ENCODE peak calls at places on chromosomes 4 and X, in four cellular contexts. K is GM12878, Y is HL-60, M is K562. S is an unnamed sample.

GRCh38 chrX:68761086-68761485 is 67.7 kb upstream of the EFNB1 start:
- DNase-seq in K (no peak), Y (no peak), M (no peak), S (no peak)

GRCh38 chr4:79255793-79256192 is 70.1 kb downstream of the NAA11 start:
- DNase-seq in K (no peak), Y (no peak), M (peak; percentile 36), S (no peak)

GRCh38 chr4:17060230-17060629 is 161.8 kb upstream of the LDB2 start:
- DNase-seq in K (no peak), Y (no peak), M (no peak), S (no peak)

GRCh38 chrX:120358687-120359086 is 3.2 kb upstream of the ATP1B4 start:
- DNase-seq in K (no peak), Y (no peak), M (no peak), S (no peak)

GRCh38 chrX:40530471-40530870 is 50.3 kb upstream of the ATP6AP2 start:
- DNase-seq in K (no peak), Y (no peak), M (no peak), S (no peak)

GRCh38 chr4:144962300-144962699 is 135.7 kb downstream of the ANAPC10 start:
- DNase-seq in K (no peak), Y (no peak), M (no peak), S (no peak)

GRCh38 chr4:1060646-1061371 is 49.4 kb downstream of the FGFRL1 start:
- DNase-seq in K (no peak), Y (no peak), M (no peak), S (no peak)

GRCh38 chr4:70778888-70779422 is 57.2 kb downstream of the RUFY3 start:
- DNase-seq in K (no peak), Y (no peak), M (peak; percentile 9), S (no peak)

GRCh38 chr4:114599231-114600065 is 841 bp downstream of the UGT8 start:
- DNase-seq in K (no peak), Y (no peak), M (peak; percentile 48), S (no peak)

GRCh38 chrX:107549504-107549903 is 78.8 kb upstream of the PRPS1 start:
- DNase-seq in K (no peak), Y (no peak), M (no peak), S (no peak)

GRCh38 chr4:147060171-147060931 is 114.7 kb upstream of the TTC29 start:
- DNase-seq in K (no peak), Y (no peak), M (no peak), S (no peak)

GRCh38 chr4:112099701-112100289 is 45.5 kb upstream of the FAM241A start:
- DNase-seq in K (peak; percentile 27), Y (no peak), M (peak; percentile 51), S (no peak)

GRCh38 chr4:125187221-125187620 is 127.5 kb upstream of the FAT4 start:
- DNase-seq in K (no peak), Y (no peak), M (no peak), S (no peak)

GRCh38 chr4:72319596-72319995 is 249.4 kb downstream of the ADAMTS3 start:
- DNase-seq in K (no peak), Y (no peak), M (no peak), S (no peak)

DNA sequence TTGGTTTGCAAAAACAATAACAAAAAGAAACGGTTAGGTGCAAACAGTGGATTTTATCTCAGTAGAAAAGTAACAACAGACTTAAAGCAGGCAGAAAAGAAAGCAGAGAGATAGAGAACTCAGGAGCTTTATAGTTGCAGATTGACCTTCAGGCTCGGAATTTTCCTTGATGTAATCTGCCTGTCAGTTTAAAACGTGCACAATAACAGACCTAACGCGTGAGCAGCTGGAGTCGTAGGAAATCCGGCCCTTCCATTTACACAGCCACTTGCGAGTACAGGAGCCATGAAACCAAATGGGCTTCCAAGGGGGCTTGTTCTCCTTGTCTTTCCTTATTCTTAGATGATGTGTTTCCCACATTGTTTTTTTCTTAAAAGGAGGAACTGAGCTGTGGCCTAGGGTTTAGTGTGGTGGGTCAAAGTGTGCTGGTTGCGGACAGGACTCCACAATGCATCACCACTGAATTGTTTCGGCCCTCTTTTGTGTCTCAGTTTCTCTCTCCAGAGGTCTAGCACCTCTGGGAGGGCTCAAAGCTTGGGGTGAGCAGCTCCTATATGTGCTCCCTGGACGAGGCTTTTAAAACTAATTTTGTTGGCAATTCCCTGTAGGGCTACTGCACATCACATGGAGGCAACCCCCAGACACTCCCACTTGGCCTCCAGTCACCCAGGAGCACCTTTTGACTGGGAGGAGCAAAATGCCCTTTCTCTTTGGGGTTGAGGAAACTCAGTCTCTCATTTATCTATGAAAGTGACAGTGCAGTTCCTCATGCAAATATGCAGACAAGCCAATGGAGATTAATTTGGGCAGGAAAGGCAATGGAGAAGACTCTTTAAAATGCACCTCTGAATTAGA is 13.9 kb upstream of the MPP1 start:
- DNase-seq in K (no peak), Y (no peak), M (peak; percentile 85), S (no peak)
- TF ChIP-seq SPI1 in K (no peak), Y (no peak), M (peak; percentile 32), S (peak; percentile 39)

GRCh38 chr4:76155979-76156378 is 7.8 kb upstream of the NUP54 start:
- DNase-seq in K (no peak), Y (no peak), M (no peak), S (no peak)

GRCh38 chr4:76160355-76160754 is 12.2 kb upstream of the NUP54 start:
- DNase-seq in K (no peak), Y (no peak), M (no peak), S (no peak)

GRCh38 chr4:76153356-76153755 is 5.2 kb upstream of the NUP54 start:
- DNase-seq in K (no peak), Y (no peak), M (no peak), S (no peak)

DNA sequence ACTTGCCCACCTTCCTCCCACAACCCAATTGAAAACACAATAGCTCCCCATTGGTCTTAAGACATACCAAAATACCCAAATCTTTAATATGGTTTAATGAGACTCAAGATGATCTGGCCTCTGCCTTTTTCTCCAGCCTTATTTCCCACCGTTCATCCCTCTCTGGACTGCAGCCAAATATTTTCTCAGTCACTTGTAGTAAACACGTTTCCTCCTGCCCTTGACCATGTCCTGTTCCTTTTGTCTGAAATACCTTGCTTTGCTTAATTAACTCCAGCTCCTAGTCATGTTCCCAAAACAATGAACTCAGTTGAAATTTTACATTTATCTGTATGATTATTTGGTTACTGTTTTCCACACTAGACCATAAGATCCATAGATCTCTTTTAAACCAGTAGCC is 8.4 kb upstream of the NUP54 start:
- DNase-seq in K (no peak), Y (no peak), M (peak; percentile 25), S (no peak)
- TF ChIP-seq SPI1 in K (no peak), Y (no peak), M (no peak), S (no peak)

GRCh38 chrX:12973561-12974216 is 1.2 kb upstream of the TMSB4X start:
- DNase-seq in K (no peak), Y (no peak), M (no peak), S (no peak)
- TF ChIP-seq SPI1 in K (peak; percentile 77), Y (peak; percentile 92), M (peak; percentile 90), S (peak; percentile 55)

GRCh38 chr4:89834486-89835209 is 2.3 kb downstream of the SNCA start:
- DNase-seq in K (no peak), Y (no peak), M (no peak), S (no peak)

GRCh38 chr4:89835413-89835812 is 1.5 kb downstream of the SNCA start:
- DNase-seq in K (no peak), Y (no peak), M (no peak), S (no peak)

GRCh38 chr4:89836897-89837384 is at the start of gene SNCA:
- DNase-seq in K (no peak), Y (no peak), M (peak; percentile 45), S (peak; percentile 22)

GRCh38 chr4:89837385-89837995 is 529 bp upstream of the SNCA start:
- DNase-seq in K (no peak), Y (no peak), M (peak; percentile 10), S (peak; percentile 25)

GRCh38 chr4:89836031-89836777 is 757 bp downstream of the SNCA start:
- DNase-seq in K (no peak), Y (no peak), M (peak; percentile 50), S (no peak)
- TF ChIP-seq SPI1 in K (no peak), Y (no peak), M (no peak), S (no peak)

DNA sequence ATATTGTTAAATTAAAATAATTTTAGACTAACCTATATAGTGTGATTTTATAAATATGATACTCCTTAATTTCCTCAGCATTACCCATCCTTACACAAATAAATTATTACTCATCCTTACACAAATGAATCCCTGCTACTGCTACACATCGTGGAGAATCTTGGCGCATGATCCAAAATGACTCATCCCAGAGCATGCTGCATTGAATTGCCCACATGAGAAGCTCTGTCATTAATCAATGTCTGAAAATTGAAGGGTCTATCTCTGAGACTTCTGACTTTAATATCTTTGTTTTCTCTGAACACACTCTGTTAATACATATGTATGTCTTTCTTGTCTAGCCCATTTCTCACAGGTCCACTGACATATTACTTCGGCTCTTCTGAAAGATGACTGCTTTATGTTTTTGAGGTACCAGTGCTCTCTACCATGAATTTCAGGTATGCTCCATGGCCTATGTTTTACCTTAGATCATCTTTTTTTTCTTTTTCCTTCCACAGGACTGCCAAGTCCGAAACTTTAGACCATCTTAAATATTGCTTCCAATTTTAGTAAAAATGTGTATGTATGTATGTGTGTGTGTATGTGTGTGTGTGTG is 15.7 kb upstream of the DUSP21 start:
- DNase-seq in K (no peak), Y (no peak), M (peak; percentile 9), S (no peak)
- TF ChIP-seq SPI1 in K (no peak), Y (no peak), M (no peak), S (no peak)

DNA sequence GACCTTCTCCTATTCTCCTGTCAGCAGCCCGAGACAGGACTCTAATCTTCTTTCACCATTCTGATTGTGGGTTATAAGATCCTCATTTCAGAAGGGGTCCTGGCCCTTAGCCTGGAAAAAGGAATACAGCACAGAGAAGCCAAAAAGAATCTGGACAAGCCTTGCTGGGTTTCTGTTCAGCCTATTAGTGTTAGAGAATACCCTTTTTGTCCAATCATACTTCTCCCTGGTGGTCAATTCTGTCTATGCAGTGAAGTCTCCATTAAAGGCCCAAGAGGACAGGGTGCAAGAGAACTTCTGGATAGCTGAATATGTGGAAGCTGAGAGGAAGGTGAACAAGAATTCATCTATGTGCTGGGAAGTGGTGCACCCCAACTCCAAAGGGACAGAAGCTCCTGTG is 105.7 kb upstream of the AGA start:
- DNase-seq in K (no peak), Y (no peak), M (no peak), S (no peak)
- TF ChIP-seq SPI1 in K (no peak), Y (no peak), M (no peak), S (no peak)

DNA sequence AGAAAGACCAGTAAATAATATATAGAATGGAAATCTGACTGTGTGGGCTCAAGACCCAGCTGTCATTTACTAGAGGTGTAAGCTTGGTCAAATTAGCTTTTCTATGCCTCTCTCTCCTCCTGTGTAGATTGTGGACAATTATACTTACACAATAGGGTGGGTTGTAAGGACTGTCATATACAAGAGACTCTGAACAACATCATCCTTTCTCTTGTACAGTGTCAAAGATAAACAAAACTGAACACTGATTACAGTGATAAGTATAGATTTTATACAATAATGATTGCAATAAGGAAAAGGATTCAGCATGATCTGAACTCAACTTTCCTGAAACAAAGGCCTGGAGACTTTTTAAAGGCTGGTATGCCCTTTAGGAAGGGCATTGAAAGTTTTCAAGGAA is 429.2 kb upstream of the HS3ST1 start:
- DNase-seq in K (no peak), Y (no peak), M (no peak), S (no peak)
- TF ChIP-seq SPI1 in K (no peak), Y (no peak), M (no peak), S (no peak)

S was measured in GM12891.